ENCODE peak calls at places on chromosomes 12 and 14, in seven cellular contexts. H is Karpas-422, D is thoracic aorta, F is GM12865, O is left ventricle myocardium inferior, J is coronary artery, I is upper lobe of left lung. U is an unnamed sample.

GRCh38 chr12:107759410-107759809 is 1.5 kb downstream of the PRDM4 start:
- DNase-seq in H (peak), D (no peak), F (peak), O (no peak), J (no peak), I (peak), U (peak)

GRCh38 chr12:106000376-106001104 is 138.2 kb downstream of the NUAK1 start:
- DNase-seq in H (no peak), D (no peak), F (no peak), O (no peak), J (no peak), I (no peak), U (peak)

GRCh38 chr12:47123730-47124129 is 44.0 kb upstream of the AMIGO2 start:
- DNase-seq in H (no peak), D (no peak), F (no peak), O (no peak), J (no peak), I (no peak), U (no peak)

GRCh38 chr14:50040401-50040775 is 76.0 kb downstream of the VCPKMT start:
- DNase-seq in H (peak), D (no peak), F (peak), O (no peak), J (no peak), I (no peak), U (peak)

GRCh38 chr12:69101505-69101904 is 137.9 kb upstream of the CPSF6 start:
- DNase-seq in H (no peak), D (no peak), F (no peak), O (no peak), J (no peak), I (no peak), U (peak)

GRCh38 chr12:93518725-93519124 is 51.4 kb downstream of the MRPL42 start:
- DNase-seq in H (no peak), D (no peak), F (no peak), O (no peak), J (no peak), I (no peak), U (peak)

GRCh38 chr14:99524804-99525698 is 43.8 kb downstream of the CCNK start:
- DNase-seq in H (peak), D (no peak), F (no peak), O (peak), J (no peak), I (peak), U (peak)

GRCh38 chr12:131942671-131943070 is 7.1 kb upstream of the EP400 start:
- DNase-seq in H (no peak), D (no peak), F (no peak), O (no peak), J (no peak), I (no peak), U (no peak)

GRCh38 chr12:52622349-52622748 is 4.0 kb upstream of the KRT73 start:
- DNase-seq in H (no peak), D (no peak), F (no peak), O (no peak), J (no peak), I (no peak), U (no peak)

GRCh38 chr12:122732170-122732569 is 1.5 kb upstream of the HCAR1 start:
- DNase-seq in H (no peak), D (no peak), F (no peak), O (no peak), J (no peak), I (no peak), U (no peak)

GRCh38 chr12:122726056-122726558 is 4.5 kb downstream of the HCAR1 start:
- DNase-seq in H (peak), D (no peak), F (peak), O (no peak), J (no peak), I (peak), U (peak)

GRCh38 chr12:122732611-122733010 is 2.0 kb upstream of the HCAR1 start:
- DNase-seq in H (peak), D (no peak), F (no peak), O (no peak), J (no peak), I (no peak), U (no peak)

GRCh38 chr12:122730215-122731014 is at the start of gene HCAR1:
- DNase-seq in H (no peak), D (no peak), F (peak), O (no peak), J (no peak), I (no peak), U (peak)

GRCh38 chr12:122729583-122730214 is 945 bp downstream of the HCAR1 start:
- DNase-seq in H (no peak), D (no peak), F (no peak), O (no peak), J (no peak), I (no peak), U (no peak)
- H3K4me3 ChIP-seq in H (no peak), D (peak), F (no peak), O (peak), J (no peak), I (peak), U (no peak)

DNA sequence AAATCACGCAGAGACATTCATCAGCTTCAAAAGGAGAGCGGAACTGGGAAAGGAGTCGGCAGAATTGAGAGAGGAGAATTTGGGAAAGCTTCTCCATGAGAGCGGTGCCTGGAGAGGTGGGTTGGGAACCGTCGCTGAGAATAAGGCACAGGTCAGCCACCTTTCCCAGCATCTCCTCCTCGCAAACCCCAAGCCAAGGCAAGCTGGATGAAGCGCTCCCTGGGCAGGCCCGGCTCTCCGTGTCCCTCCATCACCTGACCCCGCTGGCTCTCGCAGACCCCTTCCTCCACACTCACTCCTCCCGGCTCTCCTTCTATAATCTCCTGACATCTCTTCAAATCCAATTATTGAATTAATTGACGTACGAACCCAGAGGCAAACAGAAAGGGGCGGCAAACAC is 18.9 kb upstream of the ATP5MC2 start:
- DNase-seq in H (no peak), D (no peak), F (no peak), O (no peak), J (no peak), I (no peak), U (no peak)
- H3K4me3 ChIP-seq in H (no peak), D (peak), F (no peak), O (peak), J (peak), I (no peak), U (no peak)

GRCh38 chr12:21527451-21528180 is 1.5 kb downstream of the SPX start:
- DNase-seq in H (peak), D (no peak), F (peak), O (peak), J (no peak), I (peak), U (peak)
- H3K4me3 ChIP-seq in H (peak), D (peak), F (peak), O (peak), J (peak), I (peak), U (peak)

DNA sequence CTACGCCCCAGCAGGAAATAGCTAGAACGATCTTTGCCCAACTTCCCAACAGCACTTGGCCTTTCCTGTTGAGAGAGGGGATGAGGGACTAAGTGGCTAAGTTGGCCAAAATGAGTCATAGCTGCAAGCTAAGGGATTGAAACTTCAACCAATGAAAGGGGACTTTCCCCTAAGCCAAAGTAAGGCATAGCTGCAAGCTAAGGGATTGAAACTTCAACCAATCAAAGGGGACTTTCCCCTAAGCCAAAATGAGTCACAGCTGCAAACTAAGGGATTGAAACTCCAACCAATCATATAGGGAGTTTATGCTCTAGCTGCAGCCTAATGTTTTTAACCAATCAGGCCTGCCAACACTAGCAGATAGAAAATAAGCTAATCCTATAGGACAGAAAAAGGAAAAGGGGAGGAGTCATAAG is 100.5 kb upstream of the SSTR1 start:
- DNase-seq in H (no peak), D (no peak), F (peak), O (no peak), J (no peak), I (no peak), U (no peak)
- H3K4me3 ChIP-seq in H (no peak), D (no peak), F (no peak), O (no peak), J (no peak), I (no peak), U (no peak)

DNA sequence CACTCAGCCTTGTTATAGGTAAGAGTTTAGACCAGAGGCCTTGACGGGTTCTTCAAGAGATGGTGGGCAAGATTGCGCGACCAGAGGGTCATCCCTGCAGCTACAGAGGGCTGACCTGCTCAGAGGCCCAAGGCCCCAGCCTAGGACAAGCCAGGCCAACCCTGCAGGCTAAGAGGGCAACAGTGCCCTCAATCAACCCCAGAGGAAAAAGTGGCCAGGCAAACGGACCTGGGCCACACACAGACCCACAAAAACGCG is 1.3 kb downstream of the SSH1 start:
- DNase-seq in H (no peak), D (no peak), F (no peak), O (no peak), J (no peak), I (peak), U (no peak)
- H3K4me3 ChIP-seq in H (peak), D (peak), F (peak), O (peak), J (peak), I (peak), U (peak)